ENCODE peak calls at places on chromosomes 6 and 20, in eight cellular contexts. T is activated CD4-positive, alpha-beta T cell treated with anti-CD3 and anti-CD28 coated beads, Interleukin-2, amount 50 U/mL, for 24 hours; S is stimulated activated CD8-positive, alpha-beta memory T cell treated with anti-CD3 and anti-CD28 coated beads, Interleukin-7, amount 100 ng/mL, for 4 hours; W is AG04450; C is PC-3; B is A172; K is erythroblast; Q is mucosa of gallbladder. E is an unnamed sample.

GRCh38 chr6:21360353-21360752 is 233.2 kb upstream of the SOX4 start:
- DNase-seq in C (peak), W (no peak), Q (no peak), K (no peak), T (no peak), B (peak), S (no peak), E (no peak)

GRCh38 chr6:91304506-91304905 is 717.6 kb upstream of the MAP3K7 start:
- DNase-seq in B (no peak), Q (no peak), C (no peak), W (no peak), S (no peak), K (no peak), T (no peak), E (peak)

GRCh38 chr20:38342196-38342595 is 4.1 kb upstream of the LBP start:
- DNase-seq in S (no peak), W (no peak), K (no peak), B (no peak), T (no peak), C (no peak), Q (no peak), E (no peak)

GRCh38 chr6:52454556-52454955 is 34.4 kb downstream of the EFHC1 start:
- DNase-seq in S (no peak), Q (peak), B (peak), W (no peak), K (no peak), C (peak), T (no peak), E (no peak)

GRCh38 chr6:128963561-128963960 is 80.6 kb downstream of the LAMA2 start:
- DNase-seq in S (no peak), Q (no peak), W (peak), B (peak), C (no peak), K (no peak), T (no peak), E (peak)

GRCh38 chr20:45919536-45919933 is 7.6 kb upstream of the PLTP start:
- DNase-seq in K (no peak), C (no peak), B (no peak), T (no peak), S (no peak), W (peak), Q (peak), E (peak)

GRCh38 chr6:24357336-24358218 is at the start of gene DCDC2:
- DNase-seq in S (no peak), W (no peak), B (no peak), Q (peak), K (peak), C (no peak), T (no peak), E (no peak)

GRCh38 chr6:4319992-4320683 is 184.8 kb upstream of the ECI2 start:
- DNase-seq in K (no peak), T (no peak), C (peak), Q (no peak), B (peak), S (no peak), W (no peak), E (peak)

GRCh38 chr6:106334646-106335448 is 9.3 kb upstream of the ATG5 start:
- DNase-seq in C (peak), W (peak), S (peak), B (peak), T (peak), Q (peak), K (peak), E (peak)

GRCh38 chr20:33563788-33564187 is 73.9 kb downstream of the CBFA2T2 start:
- DNase-seq in Q (no peak), S (no peak), K (no peak), W (no peak), T (no peak), B (no peak), C (no peak), E (no peak)

GRCh38 chr6:63529498-63529897 is 42.8 kb upstream of the LOC128125822 start:
- DNase-seq in K (no peak), W (no peak), Q (no peak), B (no peak), S (no peak), C (peak), T (no peak), E (no peak)

GRCh38 chr6:168232046-168232445 is 87.5 kb downstream of the DACT2 start:
- DNase-seq in S (no peak), Q (no peak), T (no peak), C (no peak), W (no peak), B (no peak), K (no peak), E (no peak)

GRCh38 chr20:45910670-45911485 is 1.1 kb downstream of the PLTP start:
- DNase-seq in S (peak), B (peak), K (peak), C (peak), W (peak), Q (peak), T (peak), E (peak)

GRCh38 chr20:52683761-52684160 is 288.4 kb upstream of the TSHZ2 start:
- DNase-seq in W (no peak), Q (no peak), K (no peak), S (no peak), B (no peak), C (no peak), T (no peak), E (no peak)

GRCh38 chr6:80366721-80367120 is 260.2 kb downstream of the BCKDHB start:
- DNase-seq in T (no peak), B (peak), S (no peak), C (no peak), W (peak), K (no peak), Q (no peak), E (peak)

GRCh38 chr6:52724406-52725121 is 38.7 kb downstream of the GSTA2 start:
- DNase-seq in B (peak), K (peak), T (peak), Q (peak), S (peak), W (no peak), C (peak), E (peak)

GRCh38 chr6:32982084-32982701 is 13.8 kb downstream of the BRD2 start:
- DNase-seq in B (no peak), K (no peak), T (no peak), Q (no peak), W (no peak), C (peak), S (no peak), E (peak)

GRCh38 chr6:10847684-10848083 is 9.3 kb upstream of the MAK start:
- DNase-seq in B (no peak), Q (no peak), T (no peak), S (no peak), C (peak), W (no peak), K (no peak), E (no peak)

GRCh38 chr6:170290306-170291128 is at the start of gene DLL1:
- DNase-seq in K (no peak), W (no peak), C (peak), T (no peak), S (no peak), Q (peak), B (no peak), E (peak)

GRCh38 chr6:32046450-32047083 is 8.4 kb downstream of the CYP21A2 start:
- DNase-seq in S (no peak), K (peak), T (no peak), C (peak), Q (no peak), B (peak), W (no peak), E (peak)

GRCh38 chr6:51153109-51153508 is 334.4 kb downstream of the TFAP2B start:
- DNase-seq in Q (no peak), S (no peak), T (no peak), W (no peak), B (no peak), K (no peak), C (no peak), E (no peak)

E was measured in mesenchymal stem cell.